ENCODE peak calls at places on chromosomes 12 and 14, in five cellular contexts. L is keratinocyte; N is pancreas; R is CD8-positive, alpha-beta T cell; D is Panc1. W is an unnamed sample.

GRCh38 chr14:65195042-65195719 is 92.9 kb upstream of the MAX start:
- DNase-seq in D (no peak), L (no peak), R (no peak), N (no peak), W (no peak)

GRCh38 chr12:116607039-116607438 is 47.9 kb downstream of the MAP1LC3B2 start:
- DNase-seq in L (no peak), R (no peak), N (no peak), D (no peak), W (no peak)

GRCh38 chr14:32102152-32102787 is 25.2 kb downstream of the ARHGAP5 start:
- DNase-seq in L (no peak), D (no peak), N (no peak), R (no peak), W (no peak)

GRCh38 chr12:46556820-46557524 is 184.4 kb upstream of the SLC38A2 start:
- DNase-seq in N (no peak), L (peak; percentile 88), D (peak; percentile 81), R (no peak), W (no peak)

GRCh38 chr14:81269100-81269978 is 48.6 kb upstream of the GTF2A1 start:
- DNase-seq in L (no peak), D (peak; percentile 35), R (no peak), N (peak; percentile 23), W (peak; percentile 37)

GRCh38 chr12:116784238-116784612 is 46.1 kb downstream of the RNFT2 start:
- DNase-seq in N (no peak), L (no peak), R (no peak), D (no peak), W (peak; percentile 55)

GRCh38 chr14:104801284-104802119 is 601 bp downstream of the ZBTB42 start:
- DNase-seq in L (no peak), R (no peak), N (no peak), D (no peak), W (peak; percentile 26)

GRCh38 chr14:65446159-65446558 is 33.6 kb downstream of the FUT8 start:
- DNase-seq in D (no peak), L (no peak), R (no peak), N (no peak), W (no peak)

GRCh38 chr14:33842299-33842698 is 108.6 kb downstream of the EGLN3 start:
- DNase-seq in L (peak; percentile 48), N (no peak), R (no peak), D (no peak), W (no peak)

GRCh38 chr14:71574976-71575375 is 357.3 kb upstream of the RGS6 start:
- DNase-seq in R (no peak), L (no peak), D (peak; percentile 12), N (no peak), W (no peak)

GRCh38 chr12:67747869-67748760 is 99.6 kb downstream of the DYRK2 start:
- DNase-seq in L (no peak), N (peak; percentile 81), R (no peak), D (no peak), W (no peak)

GRCh38 chr12:18864900-18865561 is 127.1 kb downstream of the CAPZA3 start:
- DNase-seq in L (peak; percentile 9), D (no peak), R (no peak), N (no peak), W (peak; percentile 65)

GRCh38 chr12:88805286-88805685 is 225.0 kb upstream of the KITLG start:
- DNase-seq in R (no peak), D (no peak), L (no peak), N (no peak), W (no peak)

GRCh38 chr12:2302711-2303255 is 250.0 kb downstream of the CACNA1C start:
- DNase-seq in L (no peak), R (no peak), N (no peak), D (no peak), W (no peak)

GRCh38 chr14:101538865-101539264 is 22.4 kb upstream of the DIO3 start:
- DNase-seq in N (no peak), D (no peak), L (no peak), R (no peak), W (no peak)

GRCh38 chr14:100246809-100247428 is 8.0 kb downstream of the YY1 start:
- DNase-seq in R (no peak), D (no peak), N (no peak), L (no peak), W (peak; percentile 27)

GRCh38 chr12:39102474-39103209 is 197.3 kb upstream of the CPNE8 start:
- DNase-seq in L (no peak), N (no peak), D (no peak), R (no peak), W (no peak)

GRCh38 chr12:13573698-13574321 is 377.3 kb downstream of the EMP1 start:
- DNase-seq in D (no peak), N (no peak), R (no peak), L (peak; percentile 5), W (no peak)

GRCh38 chr14:77000340-77001235 is 27.9 kb downstream of the IRF2BPL start:
- DNase-seq in R (no peak), N (no peak), D (no peak), L (no peak), W (no peak)

GRCh38 chr14:75495882-75496281 is 26.4 kb upstream of the BATF start:
- DNase-seq in N (no peak), L (no peak), D (no peak), R (no peak), W (no peak)

GRCh38 chr12:57695770-57696432 is 2.0 kb downstream of the OS9 start:
- DNase-seq in N (no peak), R (no peak), L (no peak), D (no peak), W (no peak)

GRCh38 chr14:106459971-106460730 is 933.8 kb downstream of the TMEM121 start:
- DNase-seq in D (no peak), N (no peak), L (no peak), R (no peak), W (peak; percentile 58)

GRCh38 chr14:60332046-60332399 is 83.0 kb downstream of the PPM1A start:
- DNase-seq in R (no peak), N (no peak), L (no peak), D (no peak), W (no peak)
- TF ChIP-seq CTCF in R (peak; percentile 43), N (no peak), L (no peak), D (peak; percentile 41), W (no peak)

GRCh38 chr12:3692616-3693365 is 60.1 kb downstream of the CRACR2A start:
- DNase-seq in N (no peak), R (no peak), L (no peak), D (no peak), W (no peak)
- H3K27me3 ChIP-seq in N (no peaks in the 10 kb centered on the region), R (no peaks in the 10 kb centered on the region), L (peaks cover 8% of the 10 kb centered on the region), D (no peaks in the 10 kb centered on the region), W (no peaks in the 10 kb centered on the region)

GRCh38 chr14:23125933-23126524 is 7.0 kb upstream of the CEBPE start:
- DNase-seq in N (no peak), R (no peak), D (no peak), L (no peak), W (no peak)
- H3K4me1 ChIP-seq in N (no peaks in the 10 kb centered on the region), R (peaks cover 9% of the 10 kb centered on the region), D (no peaks in the 10 kb centered on the region), L (peaks cover 27% of the 10 kb centered on the region), W (peaks cover 4% of the 10 kb centered on the region)

DNA sequence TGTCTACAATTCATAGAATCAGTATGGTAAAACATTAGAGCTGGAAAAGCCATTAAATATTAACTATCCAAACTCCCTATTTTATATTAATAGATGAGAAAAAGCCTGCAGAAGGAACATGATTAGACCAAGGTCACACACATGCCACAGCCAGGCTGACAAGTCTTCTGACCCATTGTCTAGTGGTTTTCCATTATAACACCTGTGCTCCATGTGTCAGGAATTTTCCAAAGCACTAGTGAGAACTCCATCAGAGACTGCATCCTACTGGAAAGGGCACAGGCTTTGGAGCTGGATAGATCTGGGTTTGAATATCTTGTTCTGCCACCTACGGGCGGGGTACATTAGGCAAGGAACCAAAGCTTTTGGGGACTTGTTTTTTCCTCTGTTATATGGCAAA is 325.5 kb downstream of the RAD51B start:
- DNase-seq in D (no peak), R (no peak), N (peak; percentile 75), L (no peak), W (no peak)
- TF ChIP-seq CTCF in D (no peak), R (no peak), N (no peak), L (peak; percentile 36), W (no peak)

GRCh38 chr12:51866324-51866723 is 17.8 kb upstream of the FIGNL2 start:
- DNase-seq in L (no peak), N (no peak), D (no peak), R (no peak), W (no peak)

GRCh38 chr12:51866762-51867161 is 18.2 kb upstream of the FIGNL2 start:
- DNase-seq in R (no peak), D (no peak), N (no peak), L (no peak), W (no peak)

GRCh38 chr12:51869490-51869865 is 18.4 kb upstream of the ANKRD33 start:
- DNase-seq in L (no peak), R (no peak), D (no peak), N (no peak), W (no peak)

GRCh38 chr12:51868821-51869489 is 18.9 kb upstream of the ANKRD33 start:
- DNase-seq in R (no peak), N (no peak), L (no peak), D (no peak), W (peak; percentile 74)

GRCh38 chr12:51867796-51868428 is 19.4 kb upstream of the FIGNL2 start:
- DNase-seq in L (no peak), N (no peak), D (no peak), R (no peak), W (no peak)
- H3K27me3 ChIP-seq in L (peaks cover 72% of the 10 kb centered on the region), N (no peaks in the 10 kb centered on the region), D (no peaks in the 10 kb centered on the region), R (peaks cover 30% of the 10 kb centered on the region), W (no peaks in the 10 kb centered on the region)

W was measured in BE2C.